ENCODE peak calls at places on chromosomes 11 and 22, in nine cellular contexts. N, J, G, Y, Z, A, U, S and O are unnamed samples.
A peak's percentile ranks its signal among the peaks of the same experiment; 100 is the strongest.

GRCh38 chr11:73294604-73295003 is 13.5 kb upstream of the ARHGEF17 start:
- DNase-seq in Z (no peak), G (no peak), J (no peak), U (no peak), N (no peak), A (no peak), Y (no peak), S (no peak), O (no peak)

GRCh38 chr11:128734439-128735224 is 40.8 kb downstream of the FLI1 start:
- DNase-seq in Z (no peak), G (no peak), N (no peak), U (no peak), S (no peak), J (no peak), A (peak; percentile 38), Y (peak; percentile 50), O (no peak)

GRCh38 chr11:119207300-119207570 is 1.1 kb downstream of the CBL start:
- DNase-seq in J (no peak), G (no peak), Z (no peak), A (no peak), N (no peak), Y (no peak), S (no peak), U (no peak), O (no peak)

GRCh38 chr11:93517611-93518010 is 25.6 kb downstream of the SMCO4 start:
- DNase-seq in A (no peak), Y (no peak), G (no peak), J (no peak), Z (no peak), N (no peak), S (no peak), U (no peak), O (no peak)

GRCh38 chr11:87290304-87290922 is 252.7 kb downstream of the TMEM135 start:
- DNase-seq in G (peak; percentile 79), J (no peak), U (no peak), Z (no peak), N (no peak), Y (no peak), A (no peak), S (no peak), O (no peak)

GRCh38 chr11:112965601-112966125 is 4.4 kb downstream of the NCAM1 start:
- DNase-seq in N (no peak), U (peak; percentile 16), A (no peak), S (no peak), Y (no peak), Z (no peak), J (no peak), G (no peak), O (no peak)

GRCh38 chr11:102026217-102026616 is 21.0 kb upstream of the CFAP300 start:
- DNase-seq in G (no peak), A (no peak), J (no peak), Z (no peak), U (no peak), Y (no peak), S (no peak), N (no peak), O (peak; percentile 40)

GRCh38 chr11:9759519-9760179 is 95.8 kb downstream of the SWAP70 start:
- DNase-seq in Y (peak; percentile 65), J (peak; percentile 51), S (peak; percentile 76), A (peak; percentile 87), N (peak; percentile 93), G (no peak), U (peak; percentile 88), Z (peak; percentile 59), O (peak; percentile 66)

GRCh38 chr11:109729761-109730160 is 307.8 kb downstream of the C11orf87 start:
- DNase-seq in N (no peak), Y (no peak), S (peak; percentile 12), A (peak; percentile 50), U (no peak), Z (peak; percentile 15), J (no peak), G (peak; percentile 13), O (no peak)

GRCh38 chr11:120912504-120912903 is 111.4 kb upstream of the TBCEL start:
- DNase-seq in J (no peak), Y (no peak), G (peak; percentile 77), U (no peak), N (no peak), A (no peak), S (no peak), Z (no peak), O (no peak)

GRCh38 chr11:3153291-3153861 is 11.7 kb downstream of the OSBPL5 start:
- DNase-seq in J (peak; percentile 65), A (no peak), Z (no peak), Y (no peak), G (no peak), S (peak; percentile 20), U (peak; percentile 73), N (peak; percentile 49), O (no peak)

GRCh38 chr11:103601230-103601846 is 435.1 kb upstream of the DDI1 start:
- DNase-seq in N (no peak), G (peak; percentile 83), A (peak; percentile 20), J (no peak), Y (no peak), Z (peak; percentile 44), U (no peak), S (peak; percentile 27), O (no peak)

GRCh38 chr22:19786959-19787848 is 26.6 kb downstream of the TBX1 start:
- DNase-seq in G (no peak), J (peak; percentile 7), Z (no peak), Y (no peak), U (no peak), N (no peak), S (no peak), A (no peak), O (no peak)

GRCh38 chr11:126829716-126830115 is 170.9 kb downstream of the KIRREL3 start:
- DNase-seq in A (no peak), G (no peak), J (no peak), Z (no peak), N (no peak), Y (no peak), U (no peak), S (no peak), O (no peak)

GRCh38 chr11:888290-889212 is 22.1 kb downstream of the CHID1 start:
- DNase-seq in A (no peak), Y (no peak), S (no peak), U (no peak), N (no peak), G (no peak), Z (no peak), J (no peak), O (no peak)

GRCh38 chr11:61700720-61701119 is 20.5 kb downstream of the DAGLA start:
- DNase-seq in A (no peak), N (no peak), U (no peak), Y (no peak), S (no peak), G (no peak), Z (no peak), J (no peak), O (no peak)

GRCh38 chr11:61701298-61701993 is 21.3 kb downstream of the DAGLA start:
- DNase-seq in N (no peak), G (peak; percentile 91), Y (no peak), J (no peak), U (no peak), Z (no peak), S (no peak), A (no peak), O (no peak)

GRCh38 chr11:61698173-61698965 is 18.2 kb downstream of the DAGLA start:
- DNase-seq in N (no peak), Y (no peak), A (no peak), U (no peak), G (no peak), S (no peak), J (no peak), Z (no peak), O (no peak)

GRCh38 chr11:61699737-61700160 is 19.6 kb downstream of the DAGLA start:
- DNase-seq in Z (peak; percentile 76), G (no peak), U (peak; percentile 51), J (no peak), Y (peak; percentile 85), A (peak; percentile 81), N (no peak), S (peak; percentile 83), O (no peak)

GRCh38 chr11:61700221-61700620 is 20.0 kb downstream of the DAGLA start:
- DNase-seq in A (peak; percentile 91), J (no peak), S (peak; percentile 82), Y (peak; percentile 83), N (no peak), Z (peak; percentile 66), G (no peak), U (no peak), O (peak; percentile 72)
- H3K27ac ChIP-seq in A (peak overlapping the region; percentile 89), J (no peak overlapping the region), S (peak overlapping the region; percentile 85), Y (peak overlapping the region; percentile 81), N (no peak overlapping the region), Z (peak overlapping the region; percentile 75), G (no peak overlapping the region), U (peak overlapping the region; percentile 87), O (peak overlapping the region; percentile 7)

DNA sequence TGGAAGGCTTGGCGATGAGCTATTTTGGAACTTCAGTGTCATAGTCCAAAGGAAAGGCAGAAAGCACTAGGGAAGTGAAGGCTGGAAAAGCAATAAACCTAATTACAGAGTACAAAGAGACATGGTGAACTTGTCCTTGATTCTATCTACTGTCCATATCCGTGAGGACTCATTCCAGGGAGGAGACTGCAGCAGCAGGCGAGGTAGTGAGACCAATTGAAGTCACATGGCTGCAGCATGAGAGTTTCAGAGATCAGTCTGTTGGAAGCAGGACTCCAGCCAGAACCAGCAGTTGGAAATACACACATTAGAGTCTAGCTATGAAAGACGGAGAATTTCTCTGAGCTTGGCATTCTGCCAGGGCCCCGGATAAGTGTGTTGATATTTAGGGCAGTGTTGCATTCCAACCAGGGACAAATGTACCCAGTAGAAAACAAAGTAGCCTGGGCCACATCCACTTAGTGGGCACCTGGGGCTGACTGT is 54.1 kb upstream of the ARHGAP42 start:
- DNase-seq in U (peak; percentile 29), N (no peak), S (peak; percentile 33), Z (peak; percentile 42), Y (peak; percentile 88), G (no peak), J (peak; percentile 69), A (peak; percentile 47), O (peak; percentile 79)
- H3K27ac ChIP-seq in U (peak overlapping the region; percentile 69), N (no peak overlapping the region), S (no peak overlapping the region), Z (no peak overlapping the region), Y (peak overlapping the region; percentile 52), G (no peak overlapping the region), J (no peak overlapping the region), A (no peak overlapping the region), O (peak overlapping the region; percentile 49)

DNA sequence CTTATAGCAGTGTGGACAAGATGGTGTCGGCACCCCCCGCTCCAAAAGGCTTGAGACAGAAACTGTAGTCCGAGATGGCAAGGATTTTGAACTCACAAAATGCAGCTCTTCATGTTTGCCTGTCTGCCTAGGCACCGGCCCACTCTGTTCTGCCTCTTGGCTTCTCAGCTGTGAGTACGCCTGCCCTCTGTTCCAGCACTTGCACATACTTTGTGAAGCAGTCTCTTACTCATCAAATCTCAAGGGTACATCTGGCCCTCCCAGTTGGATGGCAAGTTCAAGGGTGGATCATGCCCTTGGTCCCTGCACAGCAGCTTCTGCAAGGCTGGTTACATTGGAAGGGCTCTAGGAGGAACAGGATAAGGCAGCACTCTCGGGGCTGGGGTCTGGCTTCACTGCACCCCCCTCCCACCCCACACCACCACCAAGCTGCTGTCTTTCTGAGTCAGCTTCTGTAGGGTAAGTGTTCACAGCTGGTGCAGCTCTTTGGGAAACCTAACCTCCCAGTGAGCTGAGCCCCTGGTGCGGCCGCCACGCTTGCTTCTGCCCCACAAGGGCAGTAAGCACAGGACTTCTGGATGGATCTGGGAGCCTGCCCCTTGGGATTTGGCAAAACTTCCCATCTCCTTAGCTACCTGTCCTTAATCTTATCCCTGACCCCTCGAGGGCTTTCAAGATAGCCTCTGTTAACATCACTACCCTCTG is 37.2 kb downstream of the FAM83F start:
- DNase-seq in Z (no peak), Y (no peak), A (no peak), G (no peak), J (peak; percentile 16), S (no peak), U (peak; percentile 53), N (no peak), O (no peak)
- H3K27ac ChIP-seq in Z (no peak overlapping the region), Y (no peak overlapping the region), A (no peak overlapping the region), G (no peak overlapping the region), J (no peak overlapping the region), S (no peak overlapping the region), U (no peak overlapping the region), N (no peak overlapping the region), O (no peak overlapping the region)

GRCh38 chr11:96309643-96310017 is 33.4 kb downstream of the MAML2 start:
- DNase-seq in S (no peak), G (no peak), N (no peak), U (no peak), J (no peak), Z (no peak), A (no peak), Y (no peak), O (no peak)
- H3K27ac ChIP-seq in S (no peak overlapping the region), G (no peak overlapping the region), N (no peak overlapping the region), U (no peak overlapping the region), J (no peak overlapping the region), Z (peak overlapping the region; percentile 8), A (no peak overlapping the region), Y (no peak overlapping the region), O (no peak overlapping the region)